ENCODE peak calls at places on chromosomes 13 and 19, in nine cellular contexts. W, G, A, E, O, R, B, T and Y are unnamed samples.

GRCh38 chr13:110520431-110521295 is 40.9 kb downstream of the RAB20 start:
- DNase-seq in W (no peak), G (peak), A (no peak), E (no peak), O (no peak), R (no peak), B (peak), T (no peak), Y (no peak)

GRCh38 chr13:107347641-107348369 is 779.9 kb upstream of the ARGLU1 start:
- DNase-seq in W (no peak), G (no peak), A (no peak), E (no peak), O (no peak), R (no peak), B (no peak), T (no peak), Y (no peak)

GRCh38 chr13:110396913-110397379 is 89.9 kb downstream of the COL4A2 start:
- DNase-seq in W (no peak), G (peak), A (no peak), E (no peak), O (no peak), R (no peak), B (no peak), T (no peak), Y (peak)

GRCh38 chr19:37930416-37930815 is 23.4 kb downstream of the SIPA1L3 start:
- DNase-seq in W (no peak), G (peak), A (no peak), E (no peak), O (no peak), R (no peak), B (no peak), T (no peak), Y (peak)

GRCh38 chr19:31349160-31349881 is at the start of gene TSHZ3:
- DNase-seq in W (no peak), G (peak), A (peak), E (no peak), O (no peak), R (peak), B (peak), T (no peak), Y (peak)

GRCh38 chr13:83065136-83065535 is 817.1 kb downstream of the SLITRK1 start:
- DNase-seq in W (no peak), G (peak), A (no peak), E (no peak), O (no peak), R (no peak), B (no peak), T (no peak), Y (peak)

GRCh38 chr13:109743706-109744453 is 42.5 kb downstream of the IRS2 start:
- DNase-seq in W (peak), G (no peak), A (peak), E (peak), O (no peak), R (no peak), B (no peak), T (no peak), Y (peak)

GRCh38 chr19:13314761-13315160 is 164.6 kb downstream of the IER2 start:
- DNase-seq in W (no peak), G (no peak), A (no peak), E (no peak), O (no peak), R (no peak), B (no peak), T (no peak), Y (no peak)

GRCh38 chr13:102191951-102192461 is 209.8 kb downstream of the FGF14 start:
- DNase-seq in W (no peak), G (no peak), A (no peak), E (peak), O (no peak), R (no peak), B (no peak), T (no peak), Y (peak)

GRCh38 chr13:96020155-96020575 is 33.0 kb downstream of the UGGT2 start:
- DNase-seq in W (peak), G (peak), A (no peak), E (no peak), O (no peak), R (no peak), B (peak), T (no peak), Y (peak)

GRCh38 chr13:40233731-40234195 is 432.7 kb downstream of the FOXO1 start:
- DNase-seq in W (peak), G (no peak), A (no peak), E (peak), O (no peak), R (no peak), B (no peak), T (no peak), Y (no peak)

GRCh38 chr19:52270266-52270885 is 989 bp downstream of the ZNF766 start:
- DNase-seq in W (no peak), G (no peak), A (no peak), E (no peak), O (no peak), R (no peak), B (no peak), T (no peak), Y (peak)

GRCh38 chr13:46636451-46636850 is 83.5 kb downstream of the LRCH1 start:
- DNase-seq in W (no peak), G (no peak), A (no peak), E (no peak), O (no peak), R (no peak), B (no peak), T (no peak), Y (no peak)

GRCh38 chr13:107271226-107271625 is 703.3 kb upstream of the ARGLU1 start:
- DNase-seq in W (peak), G (no peak), A (no peak), E (no peak), O (no peak), R (no peak), B (peak), T (no peak), Y (peak)

GRCh38 chr13:20547479-20547908 is 19.5 kb upstream of the IFT88 start:
- DNase-seq in W (no peak), G (peak), A (no peak), E (no peak), O (no peak), R (no peak), B (no peak), T (no peak), Y (no peak)

GRCh38 chr19:4870025-4870700 is 2.7 kb upstream of the PLIN3 start:
- DNase-seq in W (no peak), G (peak), A (peak), E (peak), O (no peak), R (peak), B (no peak), T (no peak), Y (peak)

GRCh38 chr19:57560049-57560491 is 407 bp upstream of the ZNF550 start:
- DNase-seq in W (no peak), G (no peak), A (no peak), E (no peak), O (no peak), R (no peak), B (no peak), T (no peak), Y (peak)

GRCh38 chr19:30170081-30170480 is 202.1 kb upstream of the ZNF536 start:
- DNase-seq in W (no peak), G (no peak), A (no peak), E (no peak), O (no peak), R (no peak), B (no peak), T (no peak), Y (no peak)

GRCh38 chr13:48125794-48126228 is 30.9 kb upstream of the MED4 start:
- DNase-seq in W (peak), G (peak), A (no peak), E (no peak), O (no peak), R (no peak), B (no peak), T (no peak), Y (peak)

GRCh38 chr13:93227280-93227905 is 786 bp downstream of the GPC6 start:
- DNase-seq in W (peak), G (no peak), A (no peak), E (no peak), O (no peak), R (no peak), B (peak), T (no peak), Y (peak)

GRCh38 chr19:43634877-43635560 is 4.6 kb downstream of the CADM4 start:
- DNase-seq in W (no peak), G (no peak), A (no peak), E (no peak), O (no peak), R (no peak), B (peak), T (no peak), Y (no peak)

GRCh38 chr19:38321646-38322323 is 2.1 kb downstream of the KCNK6 start:
- DNase-seq in W (no peak), G (peak), A (no peak), E (no peak), O (no peak), R (no peak), B (no peak), T (no peak), Y (no peak)

GRCh38 chr13:30607908-30608307 is 9.8 kb upstream of the USPL1 start:
- DNase-seq in W (no peak), G (no peak), A (peak), E (no peak), O (peak), R (peak), B (no peak), T (peak), Y (no peak)

GRCh38 chr13:100602472-100603142 is 14.0 kb upstream of the GGACT start:
- DNase-seq in W (no peak), G (no peak), A (no peak), E (no peak), O (no peak), R (no peak), B (no peak), T (no peak), Y (no peak)

GRCh38 chr19:397321-397720 is 11.6 kb downstream of the C2CD4C start:
- DNase-seq in W (no peak), G (no peak), A (no peak), E (no peak), O (no peak), R (no peak), B (no peak), T (no peak), Y (no peak)

GRCh38 chr19:42066075-42066754 is 3.8 kb downstream of the GRIK5 start:
- DNase-seq in W (no peak), G (no peak), A (peak), E (no peak), O (no peak), R (no peak), B (no peak), T (no peak), Y (peak)

GRCh38 chr13:74452176-74452575 is 318.0 kb upstream of the KLF12 start:
- DNase-seq in W (no peak), G (no peak), A (no peak), E (no peak), O (no peak), R (no peak), B (no peak), T (no peak), Y (no peak)